ENCODE peak calls at places on chromosomes 16 and 17, in ten cellular contexts. V is ovary, N is uterus, T is tibial artery, G is pancreas, U is RWPE1, F is endodermal cell, Q is cardiac fibroblast, D is sigmoid colon, S is Calu3. M is an unnamed sample.

GRCh38 chr16:66130296-66130910 is 236.1 kb upstream of the CDH5 start:
- DNase-seq in V (no peak), N (no peak), T (no peak), G (no peak), U (no peak), F (peak; percentile 53), Q (peak; percentile 92), D (no peak), S (no peak), M (no peak)

GRCh38 chr17:9467518-9467917 is 108.1 kb downstream of the STX8 start:
- DNase-seq in V (peak; percentile 47), N (no peak), T (no peak), G (no peak), U (no peak), F (peak; percentile 88), Q (no peak), D (no peak), S (no peak), M (no peak)

GRCh38 chr16:17481741-17482140 is 11.0 kb upstream of the XYLT1 start:
- DNase-seq in V (no peak), N (no peak), T (no peak), G (no peak), U (no peak), F (no peak), Q (no peak), D (no peak), S (no peak), M (no peak)

GRCh38 chr17:38571833-38572274 is 33.9 kb downstream of the SRCIN1 start:
- DNase-seq in V (no peak), N (no peak), T (no peak), G (no peak), U (no peak), F (peak; percentile 75), Q (no peak), D (no peak), S (no peak), M (no peak)

GRCh38 chr16:54118846-54119245 is 167.7 kb downstream of the IRX3 start:
- DNase-seq in V (no peak), N (no peak), T (no peak), G (no peak), U (no peak), F (no peak), Q (peak; percentile 5), D (no peak), S (no peak), M (no peak)

GRCh38 chr16:71670537-71670936 is 44.6 kb downstream of the MARVELD3 start:
- DNase-seq in V (no peak), N (no peak), T (no peak), G (no peak), U (no peak), F (no peak), Q (no peak), D (no peak), S (no peak), M (no peak)

GRCh38 chr17:12231027-12231682 is 210.5 kb downstream of the MAP2K4 start:
- DNase-seq in V (no peak), N (peak; percentile 28), T (no peak), G (no peak), U (no peak), F (peak; percentile 42), Q (no peak), D (peak; percentile 81), S (no peak), M (no peak)

GRCh38 chr16:71210-71539 is 1.3 kb downstream of the RHBDF1 start:
- DNase-seq in V (no peak), N (no peak), T (no peak), G (no peak), U (no peak), F (no peak), Q (no peak), D (no peak), S (no peak), M (no peak)

GRCh38 chr17:77901476-77901875 is 57.0 kb upstream of the TNRC6C start:
- DNase-seq in V (no peak), N (no peak), T (no peak), G (no peak), U (no peak), F (no peak), Q (no peak), D (peak; percentile 47), S (no peak), M (no peak)

GRCh38 chr17:63493411-63493810 is 16.6 kb downstream of the ACE start:
- DNase-seq in V (no peak), N (no peak), T (no peak), G (no peak), U (no peak), F (no peak), Q (no peak), D (no peak), S (no peak), M (no peak)

GRCh38 chr17:55609737-55610201 is 98.5 kb upstream of the SMIM36 start:
- DNase-seq in V (peak; percentile 77), N (no peak), T (peak; percentile 33), G (peak; percentile 5), U (no peak), F (no peak), Q (peak; percentile 54), D (peak; percentile 81), S (no peak), M (no peak)

GRCh38 chr17:40415390-40415789 is 2.3 kb downstream of the TOP2A start:
- DNase-seq in V (no peak), N (no peak), T (no peak), G (no peak), U (peak; percentile 42), F (no peak), Q (peak; percentile 68), D (no peak), S (no peak), M (no peak)

GRCh38 chr17:1228752-1229353 is 41.4 kb upstream of the BHLHA9 start:
- DNase-seq in V (no peak), N (no peak), T (no peak), G (no peak), U (no peak), F (peak; percentile 73), Q (no peak), D (no peak), S (no peak), M (no peak)

GRCh38 chr16:14284930-14285541 is 213.9 kb downstream of the MRTFB start:
- DNase-seq in V (no peak), N (no peak), T (peak; percentile 56), G (peak; percentile 58), U (peak; percentile 53), F (no peak), Q (peak; percentile 77), D (peak; percentile 86), S (peak; percentile 73), M (no peak)

GRCh38 chr16:14285542-14286380 is 214.6 kb downstream of the MRTFB start:
- DNase-seq in V (peak; percentile 97), N (peak; percentile 92), T (peak; percentile 91), G (peak; percentile 88), U (peak; percentile 86), F (peak; percentile 98), Q (peak; percentile 96), D (peak; percentile 96), S (peak; percentile 96), M (peak; percentile 99)

GRCh38 chr16:14286381-14287230 is 215.5 kb downstream of the MRTFB start:
- DNase-seq in V (peak; percentile 59), N (no peak), T (peak; percentile 48), G (no peak), U (peak; percentile 19), F (peak; percentile 68), Q (peak; percentile 57), D (no peak), S (no peak), M (no peak)

GRCh38 chr16:14291941-14292825 is 221.1 kb downstream of the MRTFB start:
- DNase-seq in V (no peak), N (no peak), T (peak; percentile 48), G (no peak), U (no peak), F (peak; percentile 28), Q (no peak), D (no peak), S (no peak), M (peak; percentile 72)

GRCh38 chr16:14289692-14290340 is 218.7 kb downstream of the MRTFB start:
- DNase-seq in V (no peak), N (no peak), T (no peak), G (no peak), U (peak; percentile 32), F (peak; percentile 82), Q (no peak), D (no peak), S (peak; percentile 54), M (no peak)
- TF ChIP-seq CTCF in V (no peak), N (no peak), T (no peak), G (no peak), U (peak; percentile 33), F (peak; percentile 91), Q (peak; percentile 60), D (no peak), S (peak; percentile 69), M (no peak)

GRCh38 chr17:32287804-32288511 is 22.3 kb downstream of the RHBDL3 start:
- DNase-seq in V (no peak), N (no peak), T (no peak), G (no peak), U (no peak), F (peak; percentile 87), Q (no peak), D (no peak), S (no peak), M (no peak)
- TF ChIP-seq CTCF in V (no peak), N (no peak), T (no peak), G (no peak), U (no peak), F (peak; percentile 53), Q (no peak), D (no peak), S (no peak), M (no peak)

GRCh38 chr17:28537219-28537610 is 15.2 kb downstream of the UNC119 start:
- DNase-seq in V (no peak), N (no peak), T (no peak), G (no peak), U (no peak), F (no peak), Q (no peak), D (no peak), S (no peak), M (no peak)
- TF ChIP-seq CTCF in V (no peak), N (no peak), T (no peak), G (no peak), U (no peak), F (no peak), Q (no peak), D (no peak), S (no peak), M (no peak)

GRCh38 chr17:57663326-57664070 is 81.6 kb downstream of the CCDC182 start:
- DNase-seq in V (no peak), N (peak; percentile 22), T (no peak), G (no peak), U (no peak), F (peak; percentile 54), Q (no peak), D (peak; percentile 27), S (no peak), M (no peak)

GRCh38 chr17:57665128-57665527 is 80.0 kb downstream of the CCDC182 start:
- DNase-seq in V (no peak), N (no peak), T (no peak), G (no peak), U (no peak), F (peak; percentile 70), Q (no peak), D (peak; percentile 33), S (no peak), M (peak; percentile 59)

GRCh38 chr17:57665696-57666095 is 79.4 kb downstream of the CCDC182 start:
- DNase-seq in V (no peak), N (peak; percentile 8), T (no peak), G (no peak), U (no peak), F (peak; percentile 62), Q (no peak), D (peak; percentile 54), S (no peak), M (peak; percentile 74)

GRCh38 chr17:57662021-57662420 is 83.1 kb downstream of the CCDC182 start:
- DNase-seq in V (no peak), N (no peak), T (no peak), G (no peak), U (no peak), F (no peak), Q (no peak), D (peak; percentile 11), S (no peak), M (no peak)

GRCh38 chr17:57662644-57663308 is 82.3 kb downstream of the CCDC182 start:
- DNase-seq in V (peak; percentile 97), N (peak; percentile 97), T (peak; percentile 90), G (peak; percentile 91), U (peak; percentile 98), F (peak; percentile 100), Q (peak; percentile 98), D (peak; percentile 97), S (peak; percentile 97), M (peak; percentile 97)
- TF ChIP-seq CTCF in V (no peak), N (no peak), T (no peak), G (no peak), U (no peak), F (no peak), Q (no peak), D (no peak), S (no peak), M (no peak)